ENCODE peak calls at places on chromosomes 13 and 19, in seven cellular contexts. V is PC-3, C is GM23338, J is HCT116, Y is OCI-LY7, I is hepatocyte, R is MM.1S. H is an unnamed sample.

GRCh38 chr13:61600360-61601033 is 184.8 kb upstream of the PCDH20 start:
- DNase-seq in V (no peak), I (no peak), R (no peak), J (no peak), Y (no peak), C (no peak), H (no peak)

GRCh38 chr19:32345261-32346207 is at the start of gene ZNF507:
- DNase-seq in R (peak; percentile 83), C (peak; percentile 93), V (peak; percentile 74), J (peak; percentile 47), I (peak; percentile 93), Y (peak; percentile 88), H (peak; percentile 99)

GRCh38 chr19:17553256-17553655 is 2.2 kb upstream of the COLGALT1 start:
- DNase-seq in J (no peak), C (peak; percentile 45), I (no peak), R (no peak), Y (no peak), V (peak; percentile 80), H (no peak)

GRCh38 chr13:40352807-40353562 is 313.5 kb downstream of the FOXO1 start:
- DNase-seq in V (no peak), J (no peak), I (peak; percentile 35), Y (no peak), R (no peak), C (no peak), H (peak; percentile 25)

GRCh38 chr19:18924684-18925213 is 5.2 kb downstream of the DDX49 start:
- DNase-seq in J (no peak), I (no peak), R (no peak), C (no peak), Y (no peak), V (no peak), H (no peak)

GRCh38 chr13:94658926-94659649 is 53.3 kb downstream of the SOX21 start:
- DNase-seq in I (no peak), Y (no peak), V (peak; percentile 58), R (no peak), J (no peak), C (peak; percentile 59), H (no peak)

GRCh38 chr19:58318297-58318696 is 8.5 kb upstream of the ZSCAN22 start:
- DNase-seq in J (no peak), V (no peak), I (peak; percentile 1), R (no peak), Y (no peak), C (no peak), H (no peak)

GRCh38 chr13:49444517-49445395 is 682 bp downstream of the SETDB2 start:
- DNase-seq in J (no peak), I (peak; percentile 70), C (peak; percentile 39), Y (peak; percentile 86), R (peak; percentile 42), V (peak; percentile 38), H (peak; percentile 8)

GRCh38 chr19:9741476-9742171 is 26.9 kb downstream of the ZNF846 start:
- DNase-seq in V (peak; percentile 90), R (no peak), Y (no peak), I (no peak), J (no peak), C (no peak), H (no peak)

GRCh38 chr13:25114220-25114619 is 18.3 kb downstream of the PABPC3 start:
- DNase-seq in C (peak; percentile 82), I (peak; percentile 86), R (peak; percentile 59), J (peak; percentile 59), V (peak; percentile 81), Y (peak; percentile 79), H (peak; percentile 71)

GRCh38 chr19:23260956-23261355 is 10.8 kb upstream of the ZNF724 start:
- DNase-seq in Y (no peak), C (no peak), V (no peak), R (no peak), J (no peak), I (no peak), H (no peak)

GRCh38 chr13:110528371-110528770 is 33.2 kb downstream of the RAB20 start:
- DNase-seq in C (no peak), Y (no peak), J (no peak), I (peak; percentile 57), R (no peak), V (no peak), H (no peak)

GRCh38 chr19:19750131-19750841 is 17.4 kb upstream of the ZNF14 start:
- DNase-seq in R (no peak), V (no peak), Y (no peak), C (no peak), I (no peak), J (no peak), H (no peak)

GRCh38 chr13:25844559-25845434 is 207.0 kb downstream of the SHISA2 start:
- DNase-seq in R (no peak), C (no peak), I (no peak), V (no peak), J (no peak), Y (no peak), H (no peak)

GRCh38 chr13:75305057-75305456 is 176.9 kb downstream of the TBC1D4 start:
- DNase-seq in I (no peak), V (no peak), C (no peak), Y (no peak), R (no peak), J (no peak), H (no peak)

GRCh38 chr13:39765801-39766463 is 110.5 kb downstream of the COG6 start:
- DNase-seq in I (no peak), R (no peak), C (peak; percentile 56), V (peak; percentile 40), J (no peak), Y (peak; percentile 49), H (peak; percentile 42)

GRCh38 chr19:307793-308420 is 16.7 kb upstream of the PLPP2 start:
- DNase-seq in V (no peak), Y (no peak), I (no peak), C (no peak), J (no peak), R (no peak), H (peak; percentile 23)

GRCh38 chr19:5865772-5866171 is 4.6 kb downstream of the FUT5 start:
- DNase-seq in J (no peak), I (no peak), Y (no peak), C (no peak), R (no peak), V (no peak), H (peak; percentile 15)

GRCh38 chr19:17963936-17964691 is 2.8 kb upstream of the KCNN1 start:
- DNase-seq in C (no peak), Y (no peak), I (no peak), R (no peak), V (no peak), J (no peak), H (no peak)

GRCh38 chr19:2578911-2579677 is 103.2 kb downstream of the GADD45B start:
- DNase-seq in Y (no peak), J (peak; percentile 78), R (no peak), C (peak; percentile 93), I (peak; percentile 93), V (peak; percentile 87), H (peak; percentile 90)

GRCh38 chr19:27779953-27780352 is 1433.0 kb downstream of the UQCRFS1 start:
- DNase-seq in R (no peak), V (no peak), C (no peak), J (no peak), Y (peak; percentile 68), I (no peak), H (no peak)

GRCh38 chr13:71702253-71702652 is 164.8 kb downstream of the DACH1 start:
- DNase-seq in C (no peak), R (no peak), V (no peak), J (no peak), Y (no peak), I (no peak), H (no peak)

GRCh38 chr19:4704317-4704673 is 19.3 kb downstream of the DPP9 start:
- DNase-seq in Y (no peak), C (no peak), V (no peak), I (no peak), R (no peak), J (no peak), H (no peak)

GRCh38 chr19:5667751-5668271 is 12.5 kb downstream of the MICOS13 start:
- DNase-seq in R (no peak), I (peak; percentile 44), V (no peak), C (peak; percentile 80), J (no peak), Y (no peak), H (no peak)

GRCh38 chr19:55544776-55545439 is 435 bp downstream of the SBK3 start:
- DNase-seq in C (no peak), J (no peak), I (no peak), V (peak; percentile 23), Y (no peak), R (no peak), H (no peak)

GRCh38 chr19:55544014-55544413 is 1.3 kb downstream of the SBK3 start:
- DNase-seq in I (no peak), V (no peak), C (no peak), Y (no peak), J (no peak), R (no peak), H (no peak)

GRCh38 chr19:55542292-55542855 is 3.0 kb downstream of the SBK3 start:
- DNase-seq in R (no peak), J (no peak), Y (no peak), I (no peak), C (no peak), V (no peak), H (no peak)

GRCh38 chr19:55545443-55545842 is at the start of gene SBK3:
- DNase-seq in Y (no peak), C (no peak), V (no peak), I (no peak), R (no peak), J (no peak), H (no peak)

DNA sequence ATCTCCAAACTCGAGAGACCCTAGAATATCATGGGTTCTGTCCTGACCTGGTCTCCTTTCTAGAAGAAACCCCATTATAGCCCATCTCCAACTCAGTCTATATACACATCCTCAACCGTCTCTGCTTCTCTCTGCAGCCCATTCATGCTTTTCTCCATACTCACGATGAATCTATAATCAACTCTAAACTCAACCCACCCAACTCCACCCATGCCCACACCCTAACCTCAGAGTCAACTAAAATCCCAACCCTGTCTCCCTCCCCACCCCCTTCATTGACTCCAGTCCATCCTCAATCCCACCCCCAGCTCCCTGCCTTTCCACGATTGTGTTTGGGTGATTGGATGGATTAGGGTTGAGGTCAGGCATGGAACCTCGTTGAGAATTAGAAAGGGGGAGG is 1.8 kb downstream of the SBK3 start:
- DNase-seq in V (no peak), R (no peak), C (no peak), J (no peak), I (no peak), Y (no peak), H (no peak)
- TF ChIP-seq CTCF in V (no peak), R (no peak), C (no peak), J (no peak), I (no peak), Y (no peak), H (no peak)

GRCh38 chr19:35044317-35045117 is 3.0 kb downstream of the HPN start:
- DNase-seq in Y (peak; percentile 56), J (no peak), V (peak; percentile 62), C (peak; percentile 73), R (peak; percentile 36), I (peak; percentile 54), H (peak; percentile 85)
- H3K9me2 ChIP-seq in Y (no peaks in the 10 kb centered on the region), J (no peaks in the 10 kb centered on the region), V (no peaks in the 10 kb centered on the region), C (no peaks in the 10 kb centered on the region), R (no peaks in the 10 kb centered on the region), I (no peaks in the 10 kb centered on the region), H (no peaks in the 10 kb centered on the region)

GRCh38 chr19:49758292-49758691 is 4.8 kb downstream of the TSKS start:
- DNase-seq in R (no peak), C (no peak), J (no peak), V (peak; percentile 42), Y (no peak), I (no peak), H (no peak)
- TF ChIP-seq EZH2phosphoT487 in R (no peak), C (no peak), J (no peak), V (no peak), Y (no peak), I (no peak), H (no peak)

GRCh38 chr13:45700971-45701900 is 884 bp upstream of the CBY2 start:
- DNase-seq in C (no peak), V (no peak), I (no peak), R (peak; percentile 91), Y (no peak), J (no peak), H (no peak)
- TF ChIP-seq CTCF in C (peak; percentile 49), V (no peak), I (no peak), R (peak; percentile 49), Y (peak; percentile 24), J (no peak), H (no peak)